ENCODE peak calls at places on chromosomes 7 and 10, in four cellular contexts. B is stimulated activated CD8-positive, alpha-beta memory T cell treated with anti-CD3 and anti-CD28 coated beads, Interleukin-12 subunit alpha, Interleukin-12 subunit beta, amount 100 ng/mL, for 4 hours; P is upper lobe of left lung; E is EL. H is an unnamed sample.

GRCh38 chr7:129774871-129775694 is 163.6 kb downstream of the NRF1 start:
- DNase-seq in P (no peak), B (no peak), E (no peak), H (no peak)

GRCh38 chr7:157622408-157623221 is 285.8 kb downstream of the DNAJB6 start:
- DNase-seq in E (no peak), P (peak), B (no peak), H (no peak)

GRCh38 chr7:38463277-38464224 is 167.6 kb downstream of the AMPH start:
- DNase-seq in P (no peak), B (peak), E (peak), H (no peak)

GRCh38 chr7:1403844-1404404 is 55.3 kb downstream of the MICALL2 start:
- DNase-seq in B (no peak), E (peak), P (peak), H (no peak)

GRCh38 chr7:5380350-5381210 is 43.1 kb downstream of the TNRC18 start:
- DNase-seq in B (no peak), P (peak), E (no peak), H (no peak)

GRCh38 chr10:92218569-92218968 is 72.3 kb downstream of the CPEB3 start:
- DNase-seq in E (no peak), P (no peak), B (no peak), H (no peak)

GRCh38 chr7:27173412-27174076 is 576 bp downstream of the HOXA10 start:
- DNase-seq in P (peak), E (peak), B (no peak), H (no peak)

GRCh38 chr10:13206546-13207443 is 27.4 kb downstream of the UCMA start:
- DNase-seq in P (no peak), B (no peak), E (no peak), H (no peak)

GRCh38 chr10:15737635-15738034 is 17.9 kb upstream of the ITGA8 start:
- DNase-seq in B (no peak), P (no peak), E (no peak), H (no peak)

GRCh38 chr10:26779176-26779860 is 81.4 kb downstream of the ABI1 start:
- DNase-seq in E (no peak), P (no peak), B (no peak), H (no peak)

GRCh38 chr7:13476881-13477444 is 512.5 kb downstream of the ETV1 start:
- DNase-seq in P (no peak), E (no peak), B (no peak), H (no peak)

GRCh38 chr7:113809591-113809990 is 109.2 kb downstream of the PPP1R3A start:
- DNase-seq in P (no peak), B (no peak), E (no peak), H (no peak)

GRCh38 chr7:82760092-82760491 is 316.5 kb upstream of the CACNA2D1 start:
- DNase-seq in B (no peak), P (no peak), E (no peak), H (no peak)

GRCh38 chr10:43126759-43127424 is 11.4 kb upstream of the CSGALNACT2 start:
- DNase-seq in B (no peak), P (peak), E (no peak), H (no peak)

GRCh38 chr10:124724279-124725027 is 19.7 kb downstream of the FAM53B start:
- DNase-seq in E (no peak), P (no peak), B (no peak), H (no peak)

GRCh38 chr10:129744896-129745750 is 219.0 kb downstream of the EBF3 start:
- DNase-seq in B (no peak), P (peak), E (no peak), H (no peak)

GRCh38 chr7:1531263-1531978 is 919 bp downstream of the MAFK start:
- DNase-seq in E (peak), B (no peak), P (peak), H (no peak)

GRCh38 chr10:29160110-29160669 is 128.7 kb upstream of the LYZL1 start:
- DNase-seq in P (no peak), E (peak), B (no peak), H (peak)

GRCh38 chr10:133158756-133159610 is 1.0 kb upstream of the KNDC1 start:
- DNase-seq in E (peak), P (peak), B (no peak), H (no peak)

GRCh38 chr7:28591725-28592331 is 179.5 kb downstream of the CREB5 start:
- DNase-seq in B (no peak), E (no peak), P (no peak), H (no peak)

H was measured in kidney epithelial cell.